ENCODE peak calls at places on chromosomes 13 and 19, in six cellular contexts. E is A549, X is foreskin keratinocyte, I is tibial nerve, S is AG04450, W is gastrocnemius medialis. H is an unnamed sample.

GRCh38 chr13:80469841-80470378 is 129.0 kb upstream of the SPRY2 start:
- DNase-seq in E (peak; percentile 65), S (no peak), X (peak; percentile 74), I (peak; percentile 87), W (peak; percentile 89), H (peak; percentile 73)

GRCh38 chr19:42277821-42278809 is 9.1 kb downstream of the CIC start:
- DNase-seq in W (no peak), S (no peak), I (no peak), E (no peak), X (peak; percentile 79), H (peak; percentile 67)

GRCh38 chr13:98280176-98280510 is 103.1 kb upstream of the RNF113B start:
- DNase-seq in I (no peak), X (no peak), S (no peak), E (no peak), W (no peak), H (no peak)

GRCh38 chr19:7742991-7743390 is 4.3 kb downstream of the CD209 start:
- DNase-seq in S (no peak), I (no peak), W (no peak), E (no peak), X (no peak), H (no peak)

GRCh38 chr19:3570619-3571018 is 2.1 kb upstream of the HMG20B start:
- DNase-seq in E (no peak), X (no peak), S (no peak), I (no peak), W (no peak), H (no peak)

GRCh38 chr19:12867120-12868099 is 13.8 kb downstream of the DNASE2 start:
- DNase-seq in E (peak; percentile 52), X (peak; percentile 32), I (no peak), W (no peak), S (no peak), H (peak; percentile 62)

GRCh38 chr19:12260236-12260635 is 34.4 kb downstream of the ZNF44 start:
- DNase-seq in S (no peak), E (no peak), W (no peak), X (no peak), I (no peak), H (no peak)

GRCh38 chr13:77184455-77184854 is 142.4 kb downstream of the MYCBP2 start:
- DNase-seq in E (no peak), S (no peak), X (peak; percentile 79), W (no peak), I (no peak), H (no peak)

GRCh38 chr19:12364391-12365093 is 941 bp downstream of the ZNF442 start:
- DNase-seq in I (peak; percentile 20), W (peak; percentile 19), X (no peak), S (no peak), E (no peak), H (peak; percentile 8)

GRCh38 chr19:6925801-6926751 is 38.7 kb downstream of the ADGRE1 start:
- DNase-seq in X (no peak), E (peak; percentile 84), S (no peak), I (no peak), W (no peak), H (no peak)

GRCh38 chr19:41997121-41997850 is 3.3 kb upstream of the ATP1A3 start:
- DNase-seq in I (no peak), S (no peak), E (peak; percentile 69), X (peak; percentile 21), W (no peak), H (peak; percentile 75)

GRCh38 chr19:45097776-45098520 is 5.0 kb downstream of the PPP1R37 start:
- DNase-seq in S (peak; percentile 82), E (peak; percentile 83), X (peak; percentile 68), W (peak; percentile 92), I (no peak), H (peak; percentile 90)

DNA sequence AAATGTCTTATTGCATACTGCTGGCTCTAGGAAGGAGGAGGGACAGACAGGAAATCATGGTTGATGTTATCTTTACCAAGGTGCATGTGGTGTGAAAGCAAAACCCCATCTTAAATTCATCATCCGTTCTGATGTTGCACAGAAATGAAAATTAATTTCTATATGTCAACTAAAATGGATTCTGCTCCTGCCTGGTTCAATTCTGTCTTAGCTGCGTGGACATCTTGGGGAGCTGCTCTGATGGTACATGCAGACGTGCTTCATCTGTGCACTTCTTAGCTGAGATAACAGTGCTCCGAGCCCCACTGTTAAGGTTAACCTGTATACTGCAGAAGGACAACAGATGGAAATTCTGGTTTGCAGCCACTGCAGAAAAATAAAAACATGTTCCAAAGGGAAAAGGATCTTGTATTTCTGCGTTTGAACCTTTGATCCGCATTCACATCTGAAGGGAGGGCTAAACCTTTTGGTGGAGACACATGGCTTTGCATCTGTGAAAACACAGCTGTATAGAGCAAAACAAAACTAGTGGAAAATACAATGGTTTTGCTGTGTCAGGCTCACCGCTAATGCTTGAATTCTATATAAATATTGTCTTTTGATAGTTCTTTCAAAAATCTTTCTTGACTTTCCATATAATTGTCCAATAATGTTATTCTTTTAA is 155.7 kb downstream of the TM9SF2 start:
- DNase-seq in E (peak; percentile 8), W (no peak), X (no peak), I (no peak), S (no peak), H (no peak)
- H3K27ac ChIP-seq in E (peak overlapping the region; percentile 91), W (no peak overlapping the region), X (no peak overlapping the region), I (no peak overlapping the region), S (no peak overlapping the region), H (no peak overlapping the region)

GRCh38 chr19:32224371-32225244 is 120.8 kb upstream of the ZNF507 start:
- DNase-seq in W (no peak), E (peak; percentile 71), S (no peak), X (peak; percentile 22), I (peak; percentile 38), H (peak; percentile 61)

GRCh38 chr19:32231020-32231419 is 114.4 kb upstream of the ZNF507 start:
- DNase-seq in S (no peak), E (no peak), I (no peak), W (no peak), X (no peak), H (no peak)

GRCh38 chr19:32223595-32224370 is 121.6 kb upstream of the ZNF507 start:
- DNase-seq in I (no peak), X (peak; percentile 23), W (no peak), S (no peak), E (no peak), H (no peak)

GRCh38 chr19:32230441-32230840 is 115.0 kb upstream of the ZNF507 start:
- DNase-seq in S (no peak), W (no peak), X (no peak), E (no peak), I (no peak), H (no peak)

GRCh38 chr19:32227561-32228165 is 117.7 kb upstream of the ZNF507 start:
- DNase-seq in S (no peak), E (no peak), W (no peak), I (no peak), X (no peak), H (no peak)
- TF ChIP-seq CTCF in S (no peak), E (no peak), W (no peak), I (no peak), X (no peak), H (no peak)

GRCh38 chr19:49701271-49701786 is 10.4 kb downstream of the CPT1C start:
- DNase-seq in W (no peak), I (no peak), E (no peak), S (no peak), X (no peak), H (no peak)

GRCh38 chr19:49696115-49696514 is 5.2 kb downstream of the CPT1C start:
- DNase-seq in X (no peak), W (no peak), I (no peak), E (no peak), S (no peak), H (no peak)

GRCh38 chr19:49699364-49699763 is 8.4 kb downstream of the CPT1C start:
- DNase-seq in E (no peak), S (no peak), X (no peak), W (no peak), I (no peak), H (no peak)

GRCh38 chr19:49696865-49697264 is 5.9 kb downstream of the CPT1C start:
- DNase-seq in I (no peak), S (no peak), X (no peak), W (no peak), E (no peak), H (no peak)

GRCh38 chr19:49700563-49700962 is 9.6 kb downstream of the CPT1C start:
- DNase-seq in E (no peak), S (no peak), W (no peak), X (no peak), I (no peak), H (no peak)
- H3K27ac ChIP-seq in E (no peak overlapping the region), S (no peak overlapping the region), W (no peak overlapping the region), X (no peak overlapping the region), I (no peak overlapping the region), H (no peak overlapping the region)

GRCh38 chr13:81957121-81957520 is 1616.2 kb upstream of the SPRY2 start:
- DNase-seq in W (no peak), E (no peak), I (no peak), X (no peak), S (no peak), H (no peak)
- TF ChIP-seq CTCF in W (no peak), E (no peak), I (no peak), X (no peak), S (no peak), H (no peak)

DNA sequence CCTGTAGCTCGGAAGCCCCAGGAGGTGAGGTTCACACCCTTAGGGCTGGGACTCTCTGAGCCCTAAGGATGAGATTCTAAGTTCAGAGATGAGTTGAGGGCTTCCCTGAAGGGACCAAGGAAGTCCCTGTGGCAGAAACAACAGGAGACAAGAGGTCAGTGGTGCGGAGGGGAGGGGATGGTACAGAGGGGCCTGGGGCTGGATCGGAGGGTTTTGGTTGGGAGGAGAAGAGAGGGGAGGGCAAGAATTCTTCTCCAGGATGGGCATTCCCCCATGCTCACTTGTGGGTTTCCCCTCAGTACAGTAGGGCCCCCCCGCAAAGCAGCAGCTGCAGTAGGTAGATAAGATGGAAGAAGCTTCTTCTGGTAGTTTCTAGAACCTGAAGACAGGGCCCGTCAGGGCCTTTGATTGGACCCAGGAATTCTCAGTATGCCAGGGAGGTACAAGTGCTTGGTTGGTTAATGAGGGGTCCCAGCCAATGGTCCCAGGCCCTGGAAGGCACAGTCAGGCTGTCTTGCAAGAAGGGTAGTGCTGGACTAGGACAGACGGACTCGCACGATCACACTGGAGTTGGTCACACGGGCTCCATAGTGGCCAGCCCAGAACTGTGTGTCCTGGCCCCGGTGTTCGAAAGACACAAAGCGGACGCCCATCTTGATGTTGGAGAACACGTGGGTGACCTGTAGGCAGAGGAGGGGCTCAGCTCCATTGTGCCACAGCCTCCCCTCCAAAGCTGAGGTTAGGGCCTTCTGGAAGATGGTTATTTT is 7.3 kb downstream of the FBXO27 start:
- DNase-seq in I (no peak), X (no peak), E (no peak), W (no peak), S (no peak), H (no peak)
- H3K27ac ChIP-seq in I (no peak overlapping the region), X (no peak overlapping the region), E (no peak overlapping the region), W (no peak overlapping the region), S (no peak overlapping the region), H (no peak overlapping the region)